ENCODE peak calls at places on chromosome 15, in six cellular contexts. E is H9, F is mesendoderm, Q is H1, A is IMR-90, R is neuronal stem cell. N is an unnamed sample.

GRCh38 chr15:71802770-71803169 is 7.6 kb upstream of the NR2E3 start:
- DNase-seq in E (peak; percentile 81), F (peak; percentile 74), Q (peak; percentile 96), A (no peak), R (no peak), N (no peak)

GRCh38 chr15:27327467-27328045 is 356.6 kb downstream of the GABRG3 start:
- DNase-seq in E (no peak), F (no peak), Q (no peak), A (no peak), R (no peak), N (no peak)

GRCh38 chr15:36558921-36559320 is 20.5 kb upstream of the CDIN1 start:
- DNase-seq in E (no peak), F (no peak), Q (no peak), A (no peak), R (no peak), N (no peak)

GRCh38 chr15:90916461-90916860 is 13.4 kb downstream of the MAN2A2 start:
- DNase-seq in E (no peak), F (no peak), Q (no peak), A (no peak), R (no peak), N (no peak)

GRCh38 chr15:91271565-91272153 is 171.6 kb downstream of the SV2B start:
- DNase-seq in E (peak; percentile 45), F (peak; percentile 71), Q (peak; percentile 69), A (peak; percentile 65), R (peak; percentile 84), N (peak; percentile 65)

GRCh38 chr15:87365221-87365620 is 891.3 kb downstream of the NTRK3 start:
- DNase-seq in E (no peak), F (peak; percentile 82), Q (no peak), A (peak; percentile 69), R (no peak), N (peak; percentile 63)

GRCh38 chr15:48177383-48177874 is 666 bp downstream of the MYEF2 start:
- DNase-seq in E (no peak), F (peak; percentile 55), Q (no peak), A (peak; percentile 62), R (no peak), N (peak; percentile 75)

GRCh38 chr15:40650479-40650878 is 44.5 kb upstream of the RAD51 start:
- DNase-seq in E (no peak), F (peak; percentile 32), Q (no peak), A (no peak), R (no peak), N (no peak)

GRCh38 chr15:52078876-52079700 is 33.5 kb downstream of the BCL2L10 start:
- DNase-seq in E (peak; percentile 82), F (peak; percentile 82), Q (peak; percentile 96), A (peak; percentile 56), R (peak; percentile 69), N (peak; percentile 67)

GRCh38 chr15:71683401-71684274 is 126.7 kb upstream of the NR2E3 start:
- DNase-seq in E (no peak), F (no peak), Q (no peak), A (peak; percentile 57), R (no peak), N (no peak)

GRCh38 chr15:77074350-77074749 is 3.4 kb upstream of the TSPAN3 start:
- DNase-seq in E (no peak), F (no peak), Q (no peak), A (no peak), R (no peak), N (no peak)

GRCh38 chr15:36359286-36359685 is 220.1 kb upstream of the CDIN1 start:
- DNase-seq in E (no peak), F (no peak), Q (no peak), A (no peak), R (no peak), N (no peak)

GRCh38 chr15:65400760-65401606 is 21.8 kb downstream of the IGDCC4 start:
- DNase-seq in E (peak; percentile 94), F (peak; percentile 96), Q (peak; percentile 94), A (peak; percentile 72), R (peak; percentile 85), N (peak; percentile 83)

GRCh38 chr15:101313041-101313761 is 18.2 kb upstream of the SNRPA1 start:
- DNase-seq in E (peak; percentile 23), F (no peak), Q (no peak), A (no peak), R (no peak), N (no peak)

GRCh38 chr15:53072077-53072476 is 281.9 kb upstream of the ONECUT1 start:
- DNase-seq in E (peak; percentile 88), F (peak; percentile 92), Q (peak; percentile 83), A (peak; percentile 8), R (peak; percentile 82), N (peak; percentile 2)

GRCh38 chr15:41969851-41970431 is 2.4 kb downstream of the EHD4 start:
- DNase-seq in E (no peak), F (peak; percentile 80), Q (peak; percentile 37), A (no peak), R (no peak), N (no peak)

GRCh38 chr15:88627463-88627862 is 6.3 kb downstream of the AEN start:
- DNase-seq in E (no peak), F (no peak), Q (no peak), A (no peak), R (no peak), N (no peak)

GRCh38 chr15:35958021-35958420 is 412.1 kb upstream of the DPH6 start:
- DNase-seq in E (no peak), F (no peak), Q (no peak), A (peak; percentile 68), R (no peak), N (no peak)

GRCh38 chr15:41981373-41982132 is 9.2 kb upstream of the EHD4 start:
- DNase-seq in E (no peak), F (no peak), Q (no peak), A (no peak), R (no peak), N (no peak)

GRCh38 chr15:52737720-52738119 is 52.4 kb downstream of the ONECUT1 start:
- DNase-seq in E (no peak), F (no peak), Q (peak; percentile 28), A (no peak), R (no peak), N (no peak)

GRCh38 chr15:62998262-62998909 is 44.2 kb upstream of the TPM1 start:
- DNase-seq in E (no peak), F (no peak), Q (no peak), A (no peak), R (no peak), N (no peak)

GRCh38 chr15:48465410-48465809 is 134.2 kb downstream of the DUT start:
- DNase-seq in E (no peak), F (no peak), Q (no peak), A (no peak), R (no peak), N (no peak)

GRCh38 chr15:80479191-80479590 is 75.0 kb downstream of the ARNT2 start:
- DNase-seq in E (no peak), F (no peak), Q (no peak), A (no peak), R (no peak), N (no peak)

GRCh38 chr15:42737529-42738328 is 801 bp upstream of the CDAN1 start:
- DNase-seq in E (no peak), F (peak; percentile 6), Q (no peak), A (peak; percentile 4), R (no peak), N (no peak)

GRCh38 chr15:52146776-52147175 is 34.2 kb upstream of the BCL2L10 start:
- DNase-seq in E (no peak), F (no peak), Q (no peak), A (peak; percentile 44), R (no peak), N (no peak)

DNA sequence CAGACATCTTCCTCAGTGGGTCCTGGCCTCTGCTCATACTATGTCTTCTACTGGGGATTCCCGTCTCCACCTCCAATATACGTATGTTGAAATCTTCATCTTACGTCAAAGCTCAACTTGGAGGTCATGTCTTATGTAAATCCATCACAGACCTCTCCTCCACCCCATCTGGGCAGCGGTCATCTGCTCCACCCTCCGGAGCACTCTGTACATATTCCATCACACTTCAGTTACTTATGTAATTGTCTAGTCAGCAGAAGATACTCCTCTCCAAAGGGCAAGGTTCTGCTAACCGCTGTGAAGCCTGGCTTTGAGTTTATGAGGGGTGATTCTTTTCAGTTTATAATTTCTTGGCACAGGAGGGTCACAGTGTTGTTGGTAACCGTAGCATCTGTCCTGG is 22.0 kb downstream of the MAP2K1 start:
- DNase-seq in E (no peak), F (no peak), Q (no peak), A (no peak), R (no peak), N (no peak)
- H3K4me1 ChIP-seq in E (peaks cover 25% of the 10 kb centered on the region), F (peaks cover 30% of the 10 kb centered on the region), Q (no peaks in the 10 kb centered on the region), A (peaks cover 12% of the 10 kb centered on the region), R (peaks cover 4% of the 10 kb centered on the region), N (peaks cover 6% of the 10 kb centered on the region)

GRCh38 chr15:31857194-31857593 is 173.1 kb upstream of the CHRNA7 start:
- DNase-seq in E (peak; percentile 47), F (peak; percentile 36), Q (peak; percentile 57), A (no peak), R (no peak), N (no peak)

GRCh38 chr15:31856581-31856980 is 173.7 kb upstream of the CHRNA7 start:
- DNase-seq in E (no peak), F (no peak), Q (no peak), A (no peak), R (no peak), N (no peak)

GRCh38 chr15:31848621-31849020 is 181.7 kb upstream of the CHRNA7 start:
- DNase-seq in E (no peak), F (no peak), Q (no peak), A (no peak), R (no peak), N (no peak)

GRCh38 chr15:31853370-31853769 is 176.9 kb upstream of the CHRNA7 start:
- DNase-seq in E (no peak), F (no peak), Q (no peak), A (no peak), R (no peak), N (no peak)

GRCh38 chr15:31852933-31853332 is 177.4 kb upstream of the CHRNA7 start:
- DNase-seq in E (no peak), F (no peak), Q (no peak), A (no peak), R (no peak), N (no peak)
- H2BK15ac ChIP-seq in E (no peak overlapping the region), F (no peak overlapping the region), Q (no peak overlapping the region), A (no peak overlapping the region), R (no peak overlapping the region), N (no peak overlapping the region)

GRCh38 chr15:59587085-59587826 is 24.3 kb upstream of the GCNT3 start:
- DNase-seq in E (no peak), F (no peak), Q (no peak), A (no peak), R (no peak), N (no peak)
- H3K4me1 ChIP-seq in E (no peaks in the 10 kb centered on the region), F (no peaks in the 10 kb centered on the region), Q (no peaks in the 10 kb centered on the region), A (no peaks in the 10 kb centered on the region), R (no peaks in the 10 kb centered on the region), N (no peaks in the 10 kb centered on the region)

GRCh38 chr15:69578792-69579587 is 126.4 kb downstream of the RPLP1 start:
- DNase-seq in E (no peak), F (peak; percentile 47), Q (no peak), A (no peak), R (no peak), N (no peak)

GRCh38 chr15:69576035-69576526 is 123.5 kb downstream of the RPLP1 start:
- DNase-seq in E (peak; percentile 51), F (no peak), Q (peak; percentile 72), A (no peak), R (peak; percentile 17), N (peak; percentile 32)

GRCh38 chr15:69576948-69577351 is 124.3 kb downstream of the RPLP1 start:
- DNase-seq in E (no peak), F (no peak), Q (no peak), A (no peak), R (no peak), N (no peak)

GRCh38 chr15:69578252-69578651 is 125.6 kb downstream of the RPLP1 start:
- DNase-seq in E (no peak), F (no peak), Q (no peak), A (no peak), R (no peak), N (no peak)

GRCh38 chr15:69577397-69577796 is 124.8 kb downstream of the RPLP1 start:
- DNase-seq in E (no peak), F (no peak), Q (no peak), A (no peak), R (no peak), N (no peak)
- H2BK15ac ChIP-seq in E (no peak overlapping the region), F (no peak overlapping the region), Q (peak overlapping the region; percentile 32), A (no peak overlapping the region), R (no peak overlapping the region), N (no peak overlapping the region)